ENCODE peak calls at places on chromosomes 13 and 19, in five cellular contexts. N, A, C, B and I are unnamed samples.

GRCh38 chr19:45638930-45639729 is at the start of gene EML2:
- DNase-seq in C (peak; percentile 80), N (peak; percentile 72), B (no peak), A (no peak), I (peak; percentile 51)

GRCh38 chr13:46668302-46668720 is 115.3 kb downstream of the LRCH1 start:
- DNase-seq in N (no peak), A (peak; percentile 95), B (peak; percentile 76), C (no peak), I (peak; percentile 47)

GRCh38 chr13:24228852-24229458 is 68.4 kb downstream of the SPATA13 start:
- DNase-seq in A (peak; percentile 81), B (peak; percentile 52), N (no peak), C (no peak), I (no peak)

GRCh38 chr13:39600766-39601165 is 2.2 kb downstream of the LHFPL6 start:
- DNase-seq in B (no peak), C (no peak), A (no peak), N (no peak), I (no peak)

GRCh38 chr13:28489536-28489935 is 5.4 kb downstream of the FLT1 start:
- DNase-seq in A (peak; percentile 45), B (no peak), C (no peak), N (no peak), I (no peak)

GRCh38 chr19:41189425-41190065 is 3.5 kb upstream of the CYP2S1 start:
- DNase-seq in B (no peak), C (no peak), A (no peak), N (no peak), I (no peak)

GRCh38 chr19:13984186-13984585 is 21.9 kb downstream of the RFX1 start:
- DNase-seq in B (no peak), C (no peak), N (no peak), A (no peak), I (no peak)

GRCh38 chr13:39787086-39787487 is 131.6 kb downstream of the COG6 start:
- DNase-seq in A (no peak), B (no peak), C (no peak), N (no peak), I (no peak)

GRCh38 chr19:37725181-37725580 is 5.6 kb upstream of the ZNF607 start:
- DNase-seq in A (no peak), B (no peak), C (no peak), N (no peak), I (no peak)

GRCh38 chr13:43057653-43058317 is 34.4 kb downstream of the DNAJC15 start:
- DNase-seq in A (no peak), N (no peak), C (no peak), B (no peak), I (peak; percentile 83)

GRCh38 chr13:73938375-73939070 is 195.7 kb downstream of the KLF12 start:
- DNase-seq in A (peak; percentile 94), N (no peak), C (no peak), B (peak; percentile 65), I (peak; percentile 72)

GRCh38 chr19:22784051-22784450 is at the start of gene ZNF99:
- DNase-seq in A (no peak), N (no peak), B (no peak), C (no peak), I (no peak)

GRCh38 chr13:112785419-112785856 is 95.6 kb downstream of the ATP11A start:
- DNase-seq in B (no peak), A (no peak), N (peak; percentile 38), C (no peak), I (peak; percentile 4)

GRCh38 chr19:46599716-46600392 is 1.3 kb upstream of the CALM3 start:
- DNase-seq in A (no peak), B (no peak), N (no peak), C (no peak), I (no peak)

GRCh38 chr13:28026508-28026907 is 38.0 kb upstream of the URAD start:
- DNase-seq in B (no peak), C (no peak), N (no peak), A (no peak), I (no peak)

GRCh38 chr19:17996826-17997316 is 11.1 kb upstream of the ARRDC2 start:
- DNase-seq in C (peak; percentile 90), N (peak; percentile 89), A (peak; percentile 52), B (peak; percentile 24), I (peak; percentile 69)

GRCh38 chr19:47765522-47766358 is 12.8 kb upstream of the SELENOW start:
- DNase-seq in C (peak; percentile 72), A (peak; percentile 44), B (no peak), N (peak; percentile 63), I (peak; percentile 44)

GRCh38 chr13:55214851-55215345 is 1925.8 kb upstream of the PRR20A start:
- DNase-seq in B (no peak), C (no peak), A (no peak), N (no peak), I (no peak)

GRCh38 chr13:107144432-107144831 is 576.5 kb upstream of the ARGLU1 start:
- DNase-seq in B (no peak), C (no peak), A (peak; percentile 27), N (no peak), I (no peak)

GRCh38 chr13:41224113-41225110 is 30.0 kb upstream of the KBTBD7 start:
- DNase-seq in N (no peak), B (peak; percentile 44), A (peak; percentile 83), C (no peak), I (peak; percentile 28)

GRCh38 chr13:101453784-101454201 is 1.3 kb downstream of the ITGBL1 start:
- DNase-seq in A (no peak), B (no peak), N (peak; percentile 50), C (peak; percentile 9), I (peak; percentile 34)

GRCh38 chr13:106099765-106100164 is 435.7 kb downstream of the EFNB2 start:
- DNase-seq in N (no peak), C (peak; percentile 39), B (no peak), A (no peak), I (no peak)

GRCh38 chr13:86559915-86560314 is 760.7 kb upstream of the SLITRK6 start:
- DNase-seq in C (no peak), B (no peak), N (no peak), A (no peak), I (no peak)

GRCh38 chr19:30328096-30328495 is 44.1 kb upstream of the ZNF536 start:
- DNase-seq in A (no peak), N (no peak), B (no peak), C (no peak), I (no peak)

GRCh38 chr13:77345150-77345780 is 18.4 kb upstream of the MYCBP2 start:
- DNase-seq in A (no peak), B (no peak), N (no peak), C (no peak), I (no peak)

GRCh38 chr19:17931532-17932191 is 1.2 kb upstream of the CCDC124 start:
- DNase-seq in N (peak; percentile 44), C (no peak), B (no peak), A (no peak), I (no peak)

GRCh38 chr13:29454931-29455481 is 140.5 kb downstream of the SLC7A1 start:
- DNase-seq in B (no peak), C (no peak), A (peak; percentile 7), N (no peak), I (peak; percentile 19)

GRCh38 chr13:78382946-78383542 is 220.3 kb downstream of the POU4F1 start:
- DNase-seq in B (no peak), C (no peak), A (no peak), N (no peak), I (no peak)

GRCh38 chr19:34655651-34656050 is 21.3 kb downstream of the SCGB2B2 start:
- DNase-seq in C (no peak), A (no peak), B (no peak), N (no peak), I (no peak)

GRCh38 chr13:27295096-27295495 is 24.5 kb downstream of the RASL11A start:
- DNase-seq in C (no peak), N (no peak), B (no peak), A (no peak), I (no peak)

GRCh38 chr13:33676700-33677048 is 141.3 kb upstream of the RFC3 start:
- DNase-seq in B (peak; percentile 1), A (peak; percentile 21), C (peak; percentile 58), N (peak; percentile 50), I (peak; percentile 34)

GRCh38 chr13:94479559-94480095 is at the start of gene DCT:
- DNase-seq in N (no peak), B (no peak), A (no peak), C (no peak), I (no peak)

GRCh38 chr19:4639531-4640246 is 373 bp downstream of the TNFAIP8L1 start:
- DNase-seq in A (no peak), C (peak; percentile 34), B (no peak), N (peak; percentile 60), I (peak; percentile 19)

DNA sequence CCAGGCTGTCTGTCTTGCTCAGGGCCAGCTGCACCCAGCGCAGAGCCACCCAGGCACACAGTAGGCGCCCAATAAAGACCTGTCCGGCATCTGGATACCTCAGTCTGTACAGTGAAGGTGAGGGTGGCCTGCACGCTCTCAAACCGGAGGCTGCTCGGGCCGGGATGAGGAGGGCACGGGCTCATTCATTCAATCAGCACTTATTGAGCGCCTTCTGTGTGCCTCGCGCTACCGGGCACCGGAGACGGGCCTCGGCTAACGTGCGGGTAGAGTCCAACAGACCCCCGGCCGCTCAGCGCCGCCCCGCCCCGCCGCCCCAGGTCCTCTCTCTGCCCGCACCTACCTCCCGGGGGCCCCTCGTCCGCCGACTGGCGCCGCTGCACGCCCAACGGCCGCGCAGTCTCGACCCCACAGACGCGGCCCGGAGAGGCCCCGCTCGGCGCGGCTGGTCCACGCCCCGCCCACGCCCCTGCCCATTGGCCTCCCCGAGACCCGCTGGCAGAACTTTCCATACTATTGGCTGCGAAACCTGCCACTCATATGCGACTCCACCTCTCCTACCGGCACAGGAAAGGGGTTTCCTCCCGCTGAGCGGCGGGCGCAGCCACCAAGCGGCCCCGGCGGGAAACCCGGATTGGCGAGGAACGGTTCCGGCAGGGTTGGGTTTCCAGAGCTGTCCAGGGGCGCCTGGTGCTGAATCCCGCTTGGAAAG is at the start of gene SLC39A3:
- DNase-seq in A (peak; percentile 98), N (peak; percentile 96), C (peak; percentile 99), B (peak; percentile 98), I (peak; percentile 99)
- H3K27ac ChIP-seq in A (peak within 1 kb of the TSS; percentile 58), N (peak within 1 kb of the TSS; percentile 78), C (peak within 1 kb of the TSS; percentile 79), B (no peak within 1 kb of the TSS), I (no peak within 1 kb of the TSS)

GRCh38 chr13:110965755-110966134 is 50.9 kb upstream of the ANKRD10 start:
- DNase-seq in B (no peak), N (no peak), C (no peak), A (no peak), I (peak; percentile 62)
- H3K9me3 ChIP-seq in B (peaks cover 22% of the 10 kb centered on the region), N (peaks cover 18% of the 10 kb centered on the region), C (peaks cover 10% of the 10 kb centered on the region), A (peaks cover 5% of the 10 kb centered on the region), I (peaks cover 21% of the 10 kb centered on the region)

GRCh38 chr13:79749985-79750551 is 269.1 kb downstream of the NDFIP2 start:
- DNase-seq in C (peak; percentile 34), N (peak; percentile 63), A (peak; percentile 97), B (peak; percentile 88), I (peak; percentile 23)
- H3K27ac ChIP-seq in C (peak overlapping the region; percentile 19), N (peak overlapping the region; percentile 52), A (no peak overlapping the region), B (no peak overlapping the region), I (no peak overlapping the region)

GRCh38 chr19:55032170-55032569 is 5.9 kb downstream of the GP6 start:
- DNase-seq in A (no peak), C (no peak), B (no peak), N (no peak), I (no peak)

GRCh38 chr19:55027472-55028337 is 10.4 kb downstream of the GP6 start:
- DNase-seq in N (no peak), C (no peak), B (no peak), A (no peak), I (no peak)

GRCh38 chr19:55024111-55024510 is 14.0 kb downstream of the GP6 start:
- DNase-seq in N (no peak), A (no peak), C (no peak), B (no peak), I (no peak)

GRCh38 chr19:55031178-55031577 is 6.9 kb downstream of the GP6 start:
- DNase-seq in N (no peak), A (no peak), B (no peak), C (no peak), I (no peak)

GRCh38 chr19:55028757-55029156 is 9.3 kb downstream of the GP6 start:
- DNase-seq in A (no peak), C (no peak), N (no peak), B (no peak), I (no peak)
- H3K9me3 ChIP-seq in A (peaks cover 10% of the 10 kb centered on the region), C (no peaks in the 10 kb centered on the region), N (no peaks in the 10 kb centered on the region), B (peaks cover 19% of the 10 kb centered on the region), I (no peaks in the 10 kb centered on the region)